ENCODE peak calls at places on chromosome 5, in nine cellular contexts. I is astrocyte; G is sigmoid colon; X is psoas muscle; L is heart right ventricle; W is A549; M is CD8-positive, alpha-beta memory T cell; B is left ventricle myocardium inferior; S is small intestine. U is an unnamed sample. For H3K9me3, the result is how much of the 10 kb centered on the place peaks cover.

GRCh38 chr5:20331826-20332225 is 343.8 kb upstream of the CDH18 start:
- DNase-seq in I (no peak), G (no peak), B (no peak), X (no peak), M (no peak), S (no peak), L (no peak), W (no peak), U (no peak)

GRCh38 chr5:154945695-154946301 is 4.9 kb downstream of the MRPL22 start:
- DNase-seq in M (no peak), S (peak), I (no peak), X (no peak), W (peak), L (no peak), G (no peak), B (no peak), U (no peak)

GRCh38 chr5:68320094-68320986 is 104.8 kb downstream of the PIK3R1 start:
- DNase-seq in S (peak), M (no peak), G (no peak), X (no peak), L (no peak), B (no peak), W (peak), I (no peak), U (peak)

GRCh38 chr5:173328896-173329369 is 719 bp upstream of the STC2 start:
- DNase-seq in I (peak), S (no peak), B (no peak), W (peak), M (no peak), X (no peak), L (no peak), G (no peak), U (peak)

GRCh38 chr5:125162714-125163113 is 416.3 kb upstream of the ZNF608 start:
- DNase-seq in W (no peak), I (no peak), L (no peak), G (no peak), B (no peak), M (no peak), X (no peak), S (no peak), U (no peak)

GRCh38 chr5:132850066-132850465 is 16.2 kb downstream of the GDF9 start:
- DNase-seq in W (no peak), G (no peak), X (no peak), M (no peak), L (no peak), I (peak), S (no peak), B (no peak), U (no peak)

GRCh38 chr5:101458587-101458986 is 555.5 kb upstream of the ST8SIA4 start:
- DNase-seq in X (no peak), I (no peak), B (no peak), S (no peak), W (no peak), L (no peak), G (no peak), M (no peak), U (no peak)

GRCh38 chr5:95261369-95262175 is 23.3 kb downstream of the MCTP1 start:
- DNase-seq in I (no peak), S (peak), X (no peak), L (no peak), G (no peak), M (no peak), W (no peak), B (no peak), U (no peak)

DNA sequence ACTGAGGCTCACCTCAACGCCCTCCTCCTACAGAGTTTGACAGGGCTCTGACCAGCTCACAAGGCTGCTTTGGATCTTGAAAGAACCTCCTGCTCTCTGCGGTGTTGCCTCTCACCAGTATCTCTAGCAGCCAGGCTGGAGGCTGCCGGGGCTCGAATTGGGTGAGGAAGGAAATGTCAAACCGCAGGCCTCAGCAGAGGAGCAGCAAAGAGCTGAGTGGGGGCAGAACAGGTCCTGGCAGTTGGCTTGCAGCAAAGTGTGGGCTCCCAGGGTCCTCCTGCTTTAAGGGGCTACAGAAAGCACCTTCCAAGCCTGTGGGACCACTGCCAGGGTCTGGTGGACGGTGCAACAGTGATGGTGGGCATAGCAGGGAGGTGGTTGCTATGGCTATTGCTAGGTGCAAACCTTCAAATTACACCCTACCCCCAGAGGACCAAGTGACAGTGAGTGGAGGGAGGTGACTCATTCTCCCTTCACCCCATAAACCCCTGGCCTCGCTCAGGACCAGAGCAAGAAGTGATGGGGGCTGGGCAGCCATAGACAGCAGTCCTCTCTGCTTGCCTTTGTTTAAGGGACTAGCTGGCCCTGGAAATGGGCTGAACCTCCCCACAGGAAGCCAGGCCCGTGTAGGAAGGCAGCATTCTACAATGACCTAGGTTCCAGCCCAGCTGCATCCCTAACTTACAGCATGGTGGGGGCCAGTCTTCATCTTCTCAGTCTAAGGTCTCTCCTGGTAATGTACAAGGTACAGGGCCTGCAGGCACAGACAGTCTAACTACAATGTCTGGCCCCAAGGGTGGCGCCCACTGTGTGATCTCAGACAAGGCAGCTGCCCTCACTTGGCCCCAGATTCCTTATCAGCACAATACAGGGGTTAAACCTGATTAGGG is 18.7 kb downstream of the LCP2 start:
- DNase-seq in S (peak), M (peak), L (peak), X (peak), I (no peak), G (peak), W (no peak), B (peak), U (no peak)
- H3K4me3 ChIP-seq in S (no peak), M (peak), L (no peak), X (no peak), I (no peak), G (no peak), W (no peak), B (no peak), U (no peak)

GRCh38 chr5:104186510-104186909 is 623.9 kb upstream of the NUDT12 start:
- DNase-seq in M (no peak), L (no peak), B (no peak), W (no peak), S (no peak), G (no peak), I (no peak), X (no peak), U (no peak)
- H3K9me3 ChIP-seq in M (under half), L (under half), B (under half), W (under half), S (under half), G (under half), I (under half), X (under half), U (under half)

GRCh38 chr5:51384281-51384840 is 1.1 kb downstream of the ISL1 start:
- DNase-seq in L (no peak), I (no peak), G (no peak), S (no peak), X (no peak), M (no peak), B (no peak), W (no peak), U (no peak)
- H3K4me3 ChIP-seq in L (no peak), I (no peak), G (peak), S (no peak), X (peak), M (no peak), B (no peak), W (no peak), U (peak)

GRCh38 chr5:141411575-141411974 is 1.2 kb upstream of the PCDHGA10 start:
- DNase-seq in G (no peak), M (no peak), S (no peak), I (no peak), L (no peak), X (no peak), W (no peak), B (no peak), U (no peak)
- H3K9me3 ChIP-seq in G (half or more), M (under half), S (under half), I (under half), L (under half), X (under half), W (under half), B (half or more), U (under half)

U was measured in MG63.